ENCODE peak calls at places on chromosomes 2 and 18, in eight cellular contexts. O is WERI-Rb-1, A is astrocyte, Z is cardiac fibroblast, V is HFF-Myc, Q is pancreas, E is fibroblast of the aortic adventitia, P is IMR-90. H is an unnamed sample.

GRCh38 chr2:207711750-207712487 is 479 bp downstream of the CCNYL1 start:
- DNase-seq in O (peak; percentile 34), A (peak; percentile 30), Z (peak; percentile 47), V (no peak), Q (no peak), E (peak; percentile 39), P (peak; percentile 33), H (no peak)

GRCh38 chr2:16552202-16552601 is 113.4 kb downstream of the CYRIA start:
- DNase-seq in O (no peak), A (no peak), Z (no peak), V (no peak), Q (no peak), E (no peak), P (no peak), H (no peak)

GRCh38 chr2:45636013-45636412 is 15.5 kb upstream of the PRKCE start:
- DNase-seq in O (no peak), A (no peak), Z (no peak), V (no peak), Q (no peak), E (no peak), P (no peak), H (no peak)

GRCh38 chr2:105308785-105309540 is 20.6 kb downstream of the TGFBRAP1 start:
- DNase-seq in O (no peak), A (no peak), Z (no peak), V (no peak), Q (no peak), E (no peak), P (no peak), H (no peak)

GRCh38 chr2:239018291-239019192 is 170.7 kb downstream of the TWIST2 start:
- DNase-seq in O (no peak), A (no peak), Z (no peak), V (no peak), Q (no peak), E (no peak), P (no peak), H (no peak)

GRCh38 chr2:37639631-37640030 is 31.8 kb downstream of the CDC42EP3 start:
- DNase-seq in O (no peak), A (no peak), Z (no peak), V (no peak), Q (no peak), E (no peak), P (no peak), H (no peak)

GRCh38 chr2:117879003-117879402 is 64.5 kb downstream of the DDX18 start:
- DNase-seq in O (no peak), A (no peak), Z (no peak), V (no peak), Q (no peak), E (no peak), P (no peak), H (no peak)

GRCh38 chr2:7118606-7119503 is 201.6 kb downstream of the RNF144A start:
- DNase-seq in O (peak; percentile 50), A (no peak), Z (peak; percentile 22), V (no peak), Q (no peak), E (peak; percentile 36), P (peak; percentile 13), H (no peak)

GRCh38 chr2:195477996-195478382 is 179.0 kb upstream of the SLC39A10 start:
- DNase-seq in O (no peak), A (no peak), Z (no peak), V (no peak), Q (no peak), E (no peak), P (peak; percentile 25), H (no peak)

GRCh38 chr2:455046-455705 is 167.3 kb upstream of the ALKAL2 start:
- DNase-seq in O (no peak), A (no peak), Z (no peak), V (no peak), Q (no peak), E (no peak), P (no peak), H (no peak)

GRCh38 chr2:163665817-163666216 is 70.0 kb downstream of the FIGN start:
- DNase-seq in O (no peak), A (no peak), Z (peak; percentile 66), V (no peak), Q (no peak), E (no peak), P (peak; percentile 49), H (no peak)

GRCh38 chr2:136495636-136496035 is 269.7 kb upstream of the THSD7B start:
- DNase-seq in O (no peak), A (no peak), Z (no peak), V (no peak), Q (no peak), E (no peak), P (no peak), H (no peak)

GRCh38 chr18:62279561-62279960 is 45.5 kb upstream of the TNFRSF11A start:
- DNase-seq in O (no peak), A (no peak), Z (no peak), V (no peak), Q (no peak), E (no peak), P (no peak), H (no peak)

GRCh38 chr2:64931536-64932326 is 57.5 kb upstream of the SLC1A4 start:
- DNase-seq in O (peak; percentile 82), A (no peak), Z (no peak), V (no peak), Q (no peak), E (no peak), P (no peak), H (no peak)

GRCh38 chr18:46291149-46291548 is 187.0 kb downstream of the HAUS1 start:
- DNase-seq in O (no peak), A (no peak), Z (no peak), V (no peak), Q (no peak), E (no peak), P (no peak), H (no peak)

GRCh38 chr2:190126758-190127157 is 64.2 kb upstream of the MSTN start:
- DNase-seq in O (no peak), A (no peak), Z (peak; percentile 45), V (no peak), Q (no peak), E (peak; percentile 83), P (peak; percentile 42), H (no peak)

GRCh38 chr2:190121971-190122370 is 59.4 kb upstream of the MSTN start:
- DNase-seq in O (no peak), A (no peak), Z (peak; percentile 43), V (no peak), Q (no peak), E (peak; percentile 54), P (peak; percentile 41), H (no peak)

GRCh38 chr2:190127651-190128050 is 65.1 kb upstream of the MSTN start:
- DNase-seq in O (no peak), A (no peak), Z (no peak), V (no peak), Q (no peak), E (no peak), P (no peak), H (no peak)

GRCh38 chr2:190119948-190120347 is 57.4 kb upstream of the MSTN start:
- DNase-seq in O (no peak), A (no peak), Z (peak; percentile 27), V (no peak), Q (no peak), E (no peak), P (no peak), H (no peak)

GRCh38 chr2:190123956-190124355 is 61.4 kb upstream of the MSTN start:
- DNase-seq in O (no peak), A (peak; percentile 70), Z (peak; percentile 85), V (no peak), Q (no peak), E (peak; percentile 78), P (peak; percentile 83), H (no peak)
- H3K4me3 ChIP-seq in O (no peak overlapping the region), A (no peak overlapping the region), Z (no peak overlapping the region), V (no peak overlapping the region), Q (no peak overlapping the region), E (no peak overlapping the region), P (no peak overlapping the region), H (no peak overlapping the region)

GRCh38 chr2:113977060-113977659 is 87.3 kb downstream of the ACTR3 start:
- DNase-seq in O (no peak), A (no peak), Z (no peak), V (no peak), Q (no peak), E (no peak), P (peak; percentile 27), H (no peak)

GRCh38 chr2:113976277-113976928 is 86.5 kb downstream of the ACTR3 start:
- DNase-seq in O (no peak), A (no peak), Z (no peak), V (no peak), Q (no peak), E (no peak), P (no peak), H (no peak)

GRCh38 chr2:113979172-113980128 is 89.6 kb downstream of the ACTR3 start:
- DNase-seq in O (peak; percentile 22), A (no peak), Z (no peak), V (no peak), Q (no peak), E (no peak), P (no peak), H (no peak)

GRCh38 chr2:113978524-113979171 is 88.8 kb downstream of the ACTR3 start:
- DNase-seq in O (no peak), A (no peak), Z (no peak), V (no peak), Q (peak; percentile 16), E (no peak), P (no peak), H (no peak)

GRCh38 chr2:113977660-113978523 is 88.0 kb downstream of the ACTR3 start:
- DNase-seq in O (peak; percentile 37), A (peak; percentile 71), Z (peak; percentile 68), V (no peak), Q (peak; percentile 62), E (peak; percentile 57), P (peak; percentile 72), H (peak; percentile 43)
- TF ChIP-seq CTCF in O (peak; percentile 51), A (peak; percentile 52), Z (peak; percentile 42), V (peak; percentile 26), Q (peak; percentile 9), E (peak; percentile 54), P (peak; percentile 48), H (peak; percentile 38)

DNA sequence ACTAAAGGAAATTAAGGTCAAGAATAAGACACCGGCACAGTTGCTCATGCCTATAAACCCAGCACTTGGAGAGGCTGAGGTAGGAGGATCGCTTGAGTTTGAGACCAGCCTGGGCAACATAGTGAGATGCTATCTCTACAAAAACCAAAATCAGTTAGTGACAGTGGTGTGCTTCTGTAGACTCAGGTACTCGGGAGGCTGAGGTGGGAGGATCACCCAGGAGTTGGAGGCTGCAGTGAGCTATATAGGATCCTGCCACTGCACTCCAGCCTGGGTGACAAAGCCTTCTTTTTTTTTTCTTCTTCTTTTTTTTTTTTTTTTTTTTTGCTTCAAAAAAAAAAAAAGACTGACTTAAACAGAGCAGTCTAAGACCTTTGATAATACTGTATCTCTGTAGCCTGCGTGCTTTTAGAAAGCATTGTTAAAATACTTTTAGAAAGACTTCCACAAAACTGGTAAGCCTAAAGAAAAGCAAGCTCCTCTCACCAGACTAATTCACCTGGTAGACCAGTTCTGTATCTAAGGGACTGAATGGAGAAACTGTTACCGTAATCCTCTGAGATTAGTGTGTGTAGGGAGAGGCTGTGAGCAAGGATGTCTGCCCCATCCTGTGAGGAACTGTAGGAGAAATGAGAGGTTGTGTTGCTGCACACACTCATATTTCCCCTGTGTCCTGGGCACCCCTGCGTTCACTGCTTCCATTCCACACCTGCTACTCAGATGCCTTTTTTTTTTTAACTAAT is 10.8 kb downstream of the RAB12 start:
- DNase-seq in O (peak; percentile 14), A (no peak), Z (no peak), V (no peak), Q (no peak), E (no peak), P (no peak), H (no peak)
- H3K4me3 ChIP-seq in O (no peak overlapping the region), A (no peak overlapping the region), Z (no peak overlapping the region), V (no peak overlapping the region), Q (no peak overlapping the region), E (no peak overlapping the region), P (no peak overlapping the region), H (no peak overlapping the region)

GRCh38 chr2:111134082-111134481 is 13.4 kb downstream of the BCL2L11 start:
- DNase-seq in O (no peak), A (no peak), Z (no peak), V (no peak), Q (no peak), E (no peak), P (no peak), H (no peak)
- TF ChIP-seq CTCF in O (no peak), A (no peak), Z (peak; percentile 34), V (no peak), Q (no peak), E (peak; percentile 20), P (no peak), H (no peak)

H was measured in retinal pigment epithelial cell.